ENCODE peak calls at places on chromosome 22, in seven cellular contexts. M is HCT116; B is CD8-positive, alpha-beta memory T cell; D is lung; Y is psoas muscle; N is body of pancreas; A is breast epithelium. C is an unnamed sample.

GRCh38 chr22:18031670-18032454 is 7.5 kb upstream of the MICAL3 start:
- DNase-seq in M (peak; percentile 82), B (no peak), D (no peak), Y (peak; percentile 89), N (peak; percentile 38), A (no peak), C (no peak)

GRCh38 chr22:46801826-46802607 is 39.6 kb downstream of the TBC1D22A start:
- DNase-seq in M (no peak), B (no peak), D (peak; percentile 48), Y (no peak), N (no peak), A (no peak), C (no peak)

GRCh38 chr22:25759825-25760231 is 17.8 kb downstream of the MYO18B start:
- DNase-seq in M (no peak), B (no peak), D (peak; percentile 37), Y (peak; percentile 67), N (peak; percentile 34), A (no peak), C (no peak)

GRCh38 chr22:35418088-35418487 is 18.1 kb downstream of the MCM5 start:
- DNase-seq in M (no peak), B (no peak), D (no peak), Y (no peak), N (no peak), A (no peak), C (no peak)

GRCh38 chr22:35472488-35472887 is 68.1 kb upstream of the RASD2 start:
- DNase-seq in M (no peak), B (no peak), D (no peak), Y (no peak), N (no peak), A (no peak), C (no peak)

GRCh38 chr22:36144886-36145541 is 15.5 kb downstream of the APOL3 start:
- DNase-seq in M (peak; percentile 13), B (no peak), D (peak; percentile 67), Y (peak; percentile 75), N (peak; percentile 55), A (no peak), C (peak; percentile 65)

GRCh38 chr22:45180280-45180679 is 16.6 kb downstream of the NUP50 start:
- DNase-seq in M (no peak), B (no peak), D (no peak), Y (no peak), N (no peak), A (no peak), C (peak; percentile 41)

GRCh38 chr22:29306175-29306829 is at the start of gene GAS2L1:
- DNase-seq in M (peak; percentile 51), B (peak; percentile 20), D (peak; percentile 77), Y (peak; percentile 93), N (peak; percentile 80), A (peak; percentile 86), C (peak; percentile 78)

GRCh38 chr22:29165336-29166060 is 40.2 kb upstream of the EMID1 start:
- DNase-seq in M (no peak), B (no peak), D (no peak), Y (no peak), N (no peak), A (no peak), C (no peak)

GRCh38 chr22:46528121-46528610 is 9.3 kb downstream of the CELSR1 start:
- DNase-seq in M (peak; percentile 69), B (no peak), D (peak; percentile 74), Y (no peak), N (no peak), A (no peak), C (no peak)

GRCh38 chr22:22207845-22208564 is 36.6 kb upstream of the VPREB1 start:
- DNase-seq in M (peak; percentile 69), B (peak; percentile 67), D (peak; percentile 78), Y (peak; percentile 64), N (peak; percentile 45), A (no peak), C (peak; percentile 88)

GRCh38 chr22:48742191-48742555 is 1085.5 kb downstream of the BRD1 start:
- DNase-seq in M (no peak), B (no peak), D (no peak), Y (no peak), N (no peak), A (peak; percentile 46), C (no peak)

GRCh38 chr22:23035557-23036277 is 34.6 kb upstream of the GNAZ start:
- DNase-seq in M (no peak), B (no peak), D (no peak), Y (no peak), N (no peak), A (no peak), C (no peak)

GRCh38 chr22:22546490-22546889 is 12.6 kb downstream of the PRAME start:
- DNase-seq in M (no peak), B (no peak), D (no peak), Y (no peak), N (no peak), A (no peak), C (no peak)

GRCh38 chr22:36433318-36434231 is 45.8 kb upstream of the MYH9 start:
- DNase-seq in M (no peak), B (no peak), D (no peak), Y (no peak), N (peak; percentile 92), A (no peak), C (peak; percentile 70)

GRCh38 chr22:46845281-46846153 is 83.1 kb downstream of the TBC1D22A start:
- DNase-seq in M (no peak), B (no peak), D (no peak), Y (no peak), N (no peak), A (no peak), C (no peak)

GRCh38 chr22:28867191-28867590 is 16.2 kb upstream of the ZNRF3 start:
- DNase-seq in M (no peak), B (no peak), D (no peak), Y (no peak), N (no peak), A (no peak), C (no peak)

GRCh38 chr22:47836957-47837356 is 1074.5 kb downstream of the TBC1D22A start:
- DNase-seq in M (no peak), B (no peak), D (no peak), Y (no peak), N (no peak), A (no peak), C (no peak)

GRCh38 chr22:37762389-37762836 is 45.3 kb upstream of the GCAT start:
- DNase-seq in M (no peak), B (no peak), D (no peak), Y (no peak), N (no peak), A (no peak), C (no peak)
- H3K36me3 ChIP-seq in M (peaks cover 40% of the 10 kb centered on the region), B (no peaks in the 10 kb centered on the region), D (peaks cover 11% of the 10 kb centered on the region), Y (peaks cover 6% of the 10 kb centered on the region), N (no peaks in the 10 kb centered on the region), A (peaks cover 8% of the 10 kb centered on the region), C (peaks cover 49% of the 10 kb centered on the region)

GRCh38 chr22:30584441-30584840 is 7.3 kb downstream of the PES1 start:
- DNase-seq in M (no peak), B (no peak), D (no peak), Y (no peak), N (no peak), A (no peak), C (no peak)
- H3K27ac ChIP-seq in M (no peak overlapping the region), B (no peak overlapping the region), D (no peak overlapping the region), Y (no peak overlapping the region), N (no peak overlapping the region), A (no peak overlapping the region), C (no peak overlapping the region)

GRCh38 chr22:27128461-27129080 is 471.2 kb downstream of the MIAT start:
- DNase-seq in M (no peak), B (no peak), D (no peak), Y (no peak), N (no peak), A (no peak), C (peak; percentile 81)

GRCh38 chr22:27130949-27131745 is 473.8 kb downstream of the MIAT start:
- DNase-seq in M (no peak), B (no peak), D (no peak), Y (no peak), N (no peak), A (no peak), C (no peak)

GRCh38 chr22:27125539-27125938 is 468.2 kb downstream of the MIAT start:
- DNase-seq in M (no peak), B (no peak), D (no peak), Y (no peak), N (no peak), A (no peak), C (no peak)

GRCh38 chr22:27132400-27132799 is 475.0 kb downstream of the MIAT start:
- DNase-seq in M (no peak), B (no peak), D (no peak), Y (no peak), N (no peak), A (no peak), C (no peak)

GRCh38 chr22:27129266-27129665 is 471.9 kb downstream of the MIAT start:
- DNase-seq in M (no peak), B (no peak), D (no peak), Y (no peak), N (no peak), A (no peak), C (no peak)
- H3K36me3 ChIP-seq in M (no peaks in the 10 kb centered on the region), B (no peaks in the 10 kb centered on the region), D (no peaks in the 10 kb centered on the region), Y (no peaks in the 10 kb centered on the region), N (no peaks in the 10 kb centered on the region), A (no peaks in the 10 kb centered on the region), C (no peaks in the 10 kb centered on the region)

GRCh38 chr22:38174626-38175025 is 7.0 kb downstream of the PLA2G6 start:
- DNase-seq in M (no peak), B (no peak), D (no peak), Y (no peak), N (no peak), A (no peak), C (no peak)

GRCh38 chr22:38177044-38177443 is 4.6 kb downstream of the PLA2G6 start:
- DNase-seq in M (no peak), B (peak; percentile 35), D (no peak), Y (no peak), N (no peak), A (no peak), C (no peak)

GRCh38 chr22:38176170-38176741 is 5.4 kb downstream of the PLA2G6 start:
- DNase-seq in M (no peak), B (peak; percentile 56), D (peak; percentile 46), Y (peak; percentile 97), N (no peak), A (peak; percentile 88), C (peak; percentile 74)

GRCh38 chr22:38173156-38173906 is 8.3 kb downstream of the PLA2G6 start:
- DNase-seq in M (no peak), B (no peak), D (no peak), Y (no peak), N (no peak), A (no peak), C (no peak)

DNA sequence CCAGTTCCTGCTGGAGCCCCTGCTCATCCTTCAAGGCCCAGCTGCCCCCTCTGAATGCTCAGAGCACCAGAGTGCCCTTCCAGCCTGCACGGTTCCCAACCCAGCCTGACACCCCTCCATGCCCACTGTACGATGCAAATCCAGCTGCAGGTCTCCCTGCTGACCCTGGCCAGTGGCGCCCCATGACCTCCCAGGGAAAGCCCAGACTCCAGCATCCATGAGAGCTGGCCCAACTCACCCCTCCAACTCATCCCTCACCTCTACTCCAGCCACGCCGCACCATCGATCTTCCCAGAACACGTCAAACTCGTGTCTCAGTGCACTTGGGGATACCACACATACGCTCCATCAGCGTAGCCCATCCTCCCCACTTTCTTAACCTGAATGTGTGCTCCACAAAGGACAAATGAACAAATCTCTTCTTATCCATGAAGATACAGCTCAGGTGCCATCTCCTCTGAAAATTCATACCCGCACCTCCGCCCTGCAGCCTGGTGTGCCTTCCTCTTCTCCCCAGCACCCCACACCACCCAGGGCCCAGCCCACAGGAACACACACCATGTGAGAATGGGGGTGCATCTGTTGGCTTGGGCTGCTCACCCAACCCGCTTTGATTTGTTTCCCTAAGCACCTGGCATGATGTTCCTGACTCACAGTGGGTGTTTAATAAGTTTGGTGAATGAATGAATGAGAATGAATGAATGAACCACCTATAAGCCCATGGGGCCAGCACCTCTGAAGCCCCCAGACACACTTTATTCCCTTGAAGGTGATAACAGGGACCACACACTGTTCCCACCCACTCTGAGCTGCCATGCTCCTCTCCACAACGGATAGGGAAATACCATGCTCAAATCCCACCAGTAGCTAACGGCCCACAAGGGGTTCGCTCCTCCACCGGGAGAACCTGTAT is 6.2 kb downstream of the PLA2G6 start:
- DNase-seq in M (no peak), B (no peak), D (no peak), Y (no peak), N (no peak), A (no peak), C (no peak)
- H3K27ac ChIP-seq in M (no peak overlapping the region), B (no peak overlapping the region), D (peak overlapping the region; percentile 75), Y (peak overlapping the region; percentile 99), N (no peak overlapping the region), A (peak overlapping the region; percentile 96), C (peak overlapping the region; percentile 84)